ENCODE peak calls at places on chromosomes 12 and 14, in five cellular contexts. V is stimulated activated CD8-positive, alpha-beta memory T cell treated with anti-CD3 and anti-CD28 coated beads, Interleukin-2, amount 100 ng/mL, for 48 hours; Y is germinal center; M is stimulated activated CD4-positive, alpha-beta T cell treated with anti-CD3 and anti-CD28 coated beads, Interleukin-15, amount 100 ng/mL, for 48 hours; D is AML-193. G is an unnamed sample.

GRCh38 chr12:132275631-132276030 is 53.8 kb downstream of the GALNT9 start:
- DNase-seq in M (no peak), V (no peak), Y (no peak), D (no peak), G (no peak)

GRCh38 chr12:43480591-43480990 is 71.4 kb downstream of the ADAMTS20 start:
- DNase-seq in D (peak), Y (no peak), V (no peak), M (no peak), G (no peak)

GRCh38 chr12:63967781-63968180 is 123.3 kb downstream of the SRGAP1 start:
- DNase-seq in Y (no peak), M (no peak), D (no peak), V (no peak), G (no peak)

GRCh38 chr12:49838973-49839633 is 3.8 kb downstream of the BCDIN3D start:
- DNase-seq in M (no peak), D (peak), V (no peak), Y (peak), G (peak)

GRCh38 chr14:22928237-22929103 is 706 bp downstream of the PRMT5 start:
- DNase-seq in V (no peak), M (no peak), D (no peak), Y (peak), G (no peak)

GRCh38 chr14:76574416-76574815 is 186.9 kb upstream of the VASH1 start:
- DNase-seq in M (no peak), Y (no peak), V (no peak), D (no peak), G (no peak)

GRCh38 chr14:51884086-51884927 is 23.9 kb downstream of the GNG2 start:
- DNase-seq in V (no peak), M (no peak), Y (no peak), D (peak), G (no peak)

GRCh38 chr12:115433014-115433634 is 749.1 kb upstream of the TBX3 start:
- DNase-seq in D (no peak), Y (no peak), M (no peak), V (no peak), G (no peak)

GRCh38 chr12:1044697-1045096 is 53.7 kb downstream of the ERC1 start:
- DNase-seq in Y (no peak), M (no peak), V (no peak), D (no peak), G (no peak)

GRCh38 chr12:49342914-49343731 is 3.6 kb upstream of the DNAJC22 start:
- DNase-seq in V (peak), Y (no peak), D (no peak), M (peak), G (no peak)

GRCh38 chr12:77152623-77153193 is 87.3 kb upstream of the E2F7 start:
- DNase-seq in D (peak), M (no peak), Y (no peak), V (no peak), G (peak)

GRCh38 chr14:69673099-69673498 is 61.7 kb downstream of the SUSD6 start:
- DNase-seq in D (peak), M (no peak), V (no peak), Y (no peak), G (no peak)

GRCh38 chr12:87196329-87196728 is 832.9 kb downstream of the C12orf50 start:
- DNase-seq in V (no peak), Y (no peak), M (no peak), D (no peak), G (no peak)

GRCh38 chr12:101004891-101005290 is 205.1 kb downstream of the SLC5A8 start:
- DNase-seq in M (no peak), V (no peak), Y (no peak), D (no peak), G (no peak)

GRCh38 chr12:98868538-98868937 is 223.4 kb downstream of the APAF1 start:
- DNase-seq in V (no peak), M (no peak), Y (no peak), D (no peak), G (no peak)

GRCh38 chr12:24840046-24840800 is 108.7 kb downstream of the BCAT1 start:
- DNase-seq in D (no peak), Y (no peak), M (no peak), V (no peak), G (no peak)

GRCh38 chr14:101237241-101237616 is 324.1 kb upstream of the DIO3 start:
- DNase-seq in D (no peak), Y (no peak), V (no peak), M (no peak), G (no peak)

GRCh38 chr12:292186-292585 is 29.6 kb upstream of the SLC6A13 start:
- DNase-seq in M (no peak), Y (no peak), V (no peak), D (no peak), G (no peak)

GRCh38 chr14:60514378-60515243 is 5.7 kb downstream of the SIX6 start:
- DNase-seq in M (no peak), D (no peak), V (no peak), Y (peak), G (peak)

GRCh38 chr12:11920231-11920630 is 150.5 kb upstream of the BCL2L14 start:
- DNase-seq in V (no peak), D (no peak), Y (no peak), M (no peak), G (no peak)

GRCh38 chr14:45332360-45332988 is 79.5 kb upstream of the MIS18BP1 start:
- DNase-seq in V (no peak), Y (no peak), M (no peak), D (no peak), G (no peak)

GRCh38 chr12:49539406-49540228 is 787 bp downstream of the KCNH3 start:
- DNase-seq in Y (no peak), D (no peak), M (no peak), V (no peak), G (no peak)

GRCh38 chr14:85625925-85626585 is 96.1 kb downstream of the FLRT2 start:
- DNase-seq in V (no peak), M (no peak), D (no peak), Y (no peak), G (no peak)

GRCh38 chr14:63642656-63643382 is 1.1 kb upstream of the WDR89 start:
- DNase-seq in Y (no peak), M (no peak), V (no peak), D (no peak), G (no peak)

GRCh38 chr12:6960291-6961277 is 9.4 kb downstream of the PTPN6 start:
- DNase-seq in V (no peak), D (peak), Y (no peak), M (no peak), G (no peak)

GRCh38 chr12:8045952-8046944 is 13.7 kb downstream of the FOXJ2 start:
- DNase-seq in V (peak), D (peak), M (peak), Y (peak), G (peak)

GRCh38 chr12:103011974-103012763 is 54.7 kb downstream of the ASCL1 start:
- DNase-seq in V (no peak), D (no peak), Y (no peak), M (no peak), G (no peak)

GRCh38 chr14:55098561-55098898 is 30.5 kb upstream of the LGALS3 start:
- DNase-seq in V (no peak), Y (no peak), M (no peak), D (no peak), G (no peak)

GRCh38 chr14:74577247-74577947 is 34.6 kb downstream of the LTBP2 start:
- DNase-seq in Y (no peak), M (no peak), D (no peak), V (no peak), G (no peak)

GRCh38 chr12:51021694-51022093 is 4.5 kb downstream of the SLC11A2 start:
- DNase-seq in Y (no peak), D (no peak), V (no peak), M (no peak), G (no peak)

GRCh38 chr14:96352708-96353107 is 10.4 kb downstream of the ATG2B start:
- DNase-seq in D (no peak), V (no peak), M (no peak), Y (no peak), G (no peak)

GRCh38 chr14:31251028-31251958 is 43.7 kb upstream of the HECTD1 start:
- DNase-seq in Y (no peak), D (no peak), M (no peak), V (no peak), G (no peak)

GRCh38 chr12:25701290-25701689 is 148.2 kb upstream of the LMNTD1 start:
- DNase-seq in M (no peak), V (no peak), Y (no peak), D (no peak), G (no peak)

GRCh38 chr12:125797421-125798175 is 732.4 kb downstream of the AACS start:
- DNase-seq in D (no peak), Y (no peak), M (no peak), V (no peak), G (no peak)

G was measured in NCI-H345.